ENCODE peak calls at places on chromosomes 5 and 9, in four cellular contexts. One of them, this sample, is unnamed.

GRCh38 chr5:115509547-115509946 is 35.0 kb downstream of the FEM1C start:
- DNase-seq in K562: no peak
- DNase-seq in H1: no peak
- DNase-seq in GM12878: no peak
- DNase-seq in this sample: no peak

GRCh38 chr5:133121080-133121479 is 69.3 kb downstream of the HSPA4 start:
- DNase-seq in K562: no peak
- DNase-seq in H1: no peak
- DNase-seq in GM12878: no peak
- DNase-seq in this sample: no peak

GRCh38 chr5:127849891-127850290 is 146.7 kb downstream of the CCDC192 start:
- DNase-seq in K562: no peak
- DNase-seq in H1: no peak
- DNase-seq in GM12878: no peak
- DNase-seq in this sample: no peak

GRCh38 chr9:33161011-33161588 is 6.0 kb downstream of the B4GALT1 start:
- DNase-seq in K562: peak
- DNase-seq in H1: no peak
- DNase-seq in GM12878: no peak
- DNase-seq in this sample: peak

GRCh38 chr5:30197662-30198061 is 995.8 kb upstream of the CDH6 start:
- DNase-seq in K562: no peak
- DNase-seq in H1: no peak
- DNase-seq in GM12878: no peak
- DNase-seq in this sample: no peak

GRCh38 chr5:53991942-53992341 is 318.4 kb downstream of the ARL15 start:
- DNase-seq in K562: peak
- DNase-seq in H1: no peak
- DNase-seq in GM12878: peak
- DNase-seq in this sample: no peak

GRCh38 chr5:24547127-24547526 is 97.7 kb downstream of the CDH10 start:
- DNase-seq in K562: no peak
- DNase-seq in H1: no peak
- DNase-seq in GM12878: no peak
- DNase-seq in this sample: no peak

GRCh38 chr5:109450129-109450877 is 40.5 kb upstream of the PJA2 start:
- DNase-seq in K562: peak
- DNase-seq in H1: no peak
- DNase-seq in GM12878: no peak
- DNase-seq in this sample: no peak

GRCh38 chr5:19739691-19740090 is 248.3 kb downstream of the CDH18 start:
- DNase-seq in K562: no peak
- DNase-seq in H1: no peak
- DNase-seq in GM12878: no peak
- DNase-seq in this sample: peak

GRCh38 chr5:591746-592145 is 20.4 kb upstream of the CEP72 start:
- DNase-seq in K562: no peak
- DNase-seq in H1: no peak
- DNase-seq in GM12878: no peak
- DNase-seq in this sample: no peak

GRCh38 chr9:74810200-74810599 is 77.5 kb downstream of the TRPM6 start:
- DNase-seq in K562: no peak
- DNase-seq in H1: no peak
- DNase-seq in GM12878: no peak
- DNase-seq in this sample: no peak

GRCh38 chr5:548256-548655 is 24.0 kb upstream of the SLC9A3 start:
- DNase-seq in K562: no peak
- DNase-seq in H1: no peak
- DNase-seq in GM12878: no peak
- DNase-seq in this sample: no peak

GRCh38 chr5:148776780-148777179 is 49.6 kb upstream of the ADRB2 start:
- DNase-seq in K562: no peak
- DNase-seq in H1: no peak
- DNase-seq in GM12878: no peak
- DNase-seq in this sample: no peak

GRCh38 chr9:113464672-113465271 is 1.2 kb downstream of the RGS3 start:
- DNase-seq in K562: no peak
- DNase-seq in H1: no peak
- DNase-seq in GM12878: no peak
- DNase-seq in this sample: no peak

GRCh38 chr5:72844218-72844603 is 27.8 kb downstream of the TNPO1 start:
- DNase-seq in K562: no peak
- DNase-seq in H1: no peak
- DNase-seq in GM12878: no peak
- DNase-seq in this sample: no peak
- TF ChIP-seq NRF1 in K562: no peak
- TF ChIP-seq NRF1 in H1: no peak
- TF ChIP-seq NRF1 in GM12878: no peak
- TF ChIP-seq NRF1 in this sample: no peak

GRCh38 chr5:67267522-67268232 is 71.1 kb upstream of the CD180 start:
- DNase-seq in K562: no peak
- DNase-seq in H1: no peak
- DNase-seq in GM12878: no peak
- DNase-seq in this sample: peak
- TF ChIP-seq NRF1 in K562: no peak
- TF ChIP-seq NRF1 in H1: no peak
- TF ChIP-seq NRF1 in GM12878: no peak
- TF ChIP-seq NRF1 in this sample: no peak

GRCh38 chr9:14373726-14374125 is 59.8 kb upstream of the NFIB start:
- DNase-seq in K562: no peak
- DNase-seq in H1: no peak
- DNase-seq in GM12878: no peak
- DNase-seq in this sample: no peak

GRCh38 chr9:14373319-14373632 is 59.3 kb upstream of the NFIB start:
- DNase-seq in K562: no peak
- DNase-seq in H1: no peak
- DNase-seq in GM12878: no peak
- DNase-seq in this sample: no peak

GRCh38 chr9:14369011-14369410 is 55.1 kb upstream of the NFIB start:
- DNase-seq in K562: no peak
- DNase-seq in H1: no peak
- DNase-seq in GM12878: no peak
- DNase-seq in this sample: no peak

DNA sequence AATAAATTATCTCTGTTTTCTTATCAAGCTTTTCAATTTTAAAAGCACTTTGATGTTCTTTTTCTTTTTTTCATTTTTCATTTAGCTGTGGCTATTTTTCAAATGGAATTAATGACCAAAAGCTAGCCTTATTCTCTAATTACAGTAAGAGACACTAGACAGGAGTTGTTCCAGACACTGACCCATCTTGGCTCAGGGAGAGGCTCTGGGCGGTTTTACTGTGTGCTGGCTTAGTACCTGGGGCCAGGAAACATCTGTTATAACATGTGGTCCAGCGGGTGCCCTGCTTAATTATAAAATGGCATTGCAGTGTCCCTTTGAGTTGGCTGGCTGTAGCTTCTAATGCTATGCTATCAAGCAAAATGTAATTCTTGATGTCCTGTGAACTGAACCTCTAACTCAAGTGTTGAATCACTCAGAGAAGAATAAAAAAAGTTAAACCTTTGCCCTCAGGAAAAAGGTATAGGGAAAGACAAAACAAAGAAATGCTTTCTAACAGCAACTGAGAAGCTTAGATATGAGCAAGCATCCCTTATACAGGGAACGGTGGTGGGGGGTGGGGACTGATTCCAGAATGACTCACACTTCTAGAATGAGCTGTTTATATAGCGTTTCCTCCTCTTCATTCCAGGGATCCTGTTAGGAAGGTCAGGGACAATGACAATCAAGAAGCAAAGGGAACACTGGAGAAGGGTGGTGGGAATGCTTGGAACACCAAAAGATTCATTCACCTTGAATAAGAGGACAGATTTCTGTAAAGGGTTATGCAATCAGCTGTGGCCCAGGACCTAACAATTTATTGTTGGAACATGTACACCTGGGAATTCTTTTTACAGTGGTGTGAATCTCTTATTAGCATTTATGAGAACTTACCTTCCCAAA is 58.7 kb upstream of the NFIB start:
- DNase-seq in K562: peak
- DNase-seq in H1: peak
- DNase-seq in GM12878: no peak
- DNase-seq in this sample: peak
- TF ChIP-seq NRF1 in K562: no peak
- TF ChIP-seq NRF1 in H1: no peak
- TF ChIP-seq NRF1 in GM12878: no peak
- TF ChIP-seq NRF1 in this sample: no peak

DNA sequence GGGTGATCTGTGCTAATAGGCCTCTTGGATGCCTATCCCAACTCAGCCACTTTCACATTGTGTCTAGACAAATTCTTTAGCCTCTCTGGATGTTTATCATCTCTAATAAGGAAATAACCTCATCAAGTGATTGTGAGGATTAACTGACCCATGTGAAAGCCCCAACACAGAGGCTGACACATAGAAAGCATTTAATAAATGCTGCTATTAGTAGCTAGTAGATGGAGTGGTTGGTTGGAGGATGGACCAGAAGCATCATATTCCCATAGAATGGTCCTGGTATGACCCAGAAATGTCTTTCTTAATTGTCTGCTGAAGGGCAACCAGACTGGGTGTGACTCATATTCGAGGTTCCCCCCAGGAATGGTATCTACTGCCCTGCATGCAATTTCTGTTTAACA is 124.4 kb downstream of the PIK3R1 start:
- DNase-seq in K562: no peak
- DNase-seq in H1: no peak
- DNase-seq in GM12878: no peak
- DNase-seq in this sample: no peak
- TF ChIP-seq NRF1 in K562: no peak
- TF ChIP-seq NRF1 in H1: no peak
- TF ChIP-seq NRF1 in GM12878: no peak
- TF ChIP-seq NRF1 in this sample: no peak

GRCh38 chr5:56534102-56534501 is 281.2 kb upstream of the MAP3K1 start:
- DNase-seq in K562: peak
- DNase-seq in H1: no peak
- DNase-seq in GM12878: no peak
- DNase-seq in this sample: no peak
- TF ChIP-seq NRF1 in K562: peak
- TF ChIP-seq NRF1 in H1: no peak
- TF ChIP-seq NRF1 in GM12878: no peak
- TF ChIP-seq NRF1 in this sample: no peak

DNA sequence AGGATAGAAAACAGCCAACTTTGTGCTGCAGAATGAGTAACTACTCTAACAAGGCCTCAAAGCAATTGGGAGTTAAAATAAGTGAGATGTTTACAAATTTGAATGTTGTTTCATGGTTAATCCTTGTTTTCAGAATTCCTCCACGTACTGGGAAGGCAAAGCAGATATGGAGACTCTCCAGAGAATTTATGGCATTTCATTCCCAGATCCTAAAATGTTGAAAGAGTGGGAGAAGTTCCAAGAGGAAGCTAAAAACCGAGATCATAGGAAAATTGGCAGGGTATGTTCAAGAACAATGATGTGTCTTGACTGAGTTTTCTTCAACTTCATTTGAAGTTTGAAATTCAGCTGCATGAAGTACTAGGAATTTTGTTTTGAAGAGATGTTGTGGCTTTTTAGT is 16.4 kb downstream of the TARS1 start:
- DNase-seq in K562: no peak
- DNase-seq in H1: no peak
- DNase-seq in GM12878: no peak
- DNase-seq in this sample: no peak
- TF ChIP-seq NRF1 in K562: no peak
- TF ChIP-seq NRF1 in H1: no peak
- TF ChIP-seq NRF1 in GM12878: no peak
- TF ChIP-seq NRF1 in this sample: no peak

GRCh38 chr9:88589656-88590055 is 54.7 kb downstream of the NXNL2 start:
- DNase-seq in K562: no peak
- DNase-seq in H1: no peak
- DNase-seq in GM12878: no peak
- DNase-seq in this sample: no peak

GRCh38 chr9:88596376-88596775 is 61.4 kb downstream of the NXNL2 start:
- DNase-seq in K562: no peak
- DNase-seq in H1: no peak
- DNase-seq in GM12878: no peak
- DNase-seq in this sample: no peak

GRCh38 chr9:88587885-88588628 is 53.1 kb downstream of the NXNL2 start:
- DNase-seq in K562: no peak
- DNase-seq in H1: no peak
- DNase-seq in GM12878: no peak
- DNase-seq in this sample: no peak

GRCh38 chr9:88590558-88591146 is 55.7 kb downstream of the NXNL2 start:
- DNase-seq in K562: peak
- DNase-seq in H1: peak
- DNase-seq in GM12878: no peak
- DNase-seq in this sample: no peak

GRCh38 chr9:88593537-88594185 is 58.7 kb downstream of the NXNL2 start:
- DNase-seq in K562: peak
- DNase-seq in H1: no peak
- DNase-seq in GM12878: peak
- DNase-seq in this sample: peak
- TF ChIP-seq NRF1 in K562: no peak
- TF ChIP-seq NRF1 in H1: no peak
- TF ChIP-seq NRF1 in GM12878: no peak
- TF ChIP-seq NRF1 in this sample: no peak